ENCODE peak calls at places on chromosomes 11 and 22, in six cellular contexts. One of them, this sample, is unnamed.

GRCh38 chr11:126332221-126332711 is 23.2 kb upstream of the ST3GAL4 start:
- DNase-seq in naive thymus-derived CD4-positive, alpha-beta T cell: no peak
- DNase-seq in neural crest cell: no peak
- DNase-seq in T-helper 9 cell: no peak
- DNase-seq in stimulated activated CD8-positive, alpha-beta memory T cell treated with anti-CD3 and anti-CD28 coated beads, Interleukin-7, amount 100 ng/mL, for 4 hours: no peak
- DNase-seq in GM03348: peak; percentile 92
- DNase-seq in this sample: no peak

GRCh38 chr22:44192098-44192810 is 11.5 kb downstream of the PARVG start:
- DNase-seq in naive thymus-derived CD4-positive, alpha-beta T cell: peak; percentile 26
- DNase-seq in neural crest cell: peak; percentile 30
- DNase-seq in T-helper 9 cell: no peak
- DNase-seq in stimulated activated CD8-positive, alpha-beta memory T cell treated with anti-CD3 and anti-CD28 coated beads, Interleukin-7, amount 100 ng/mL, for 4 hours: no peak
- DNase-seq in GM03348: no peak
- DNase-seq in this sample: peak; percentile 50

GRCh38 chr11:69005183-69005630 is 7.8 kb downstream of the MRGPRF start:
- DNase-seq in naive thymus-derived CD4-positive, alpha-beta T cell: no peak
- DNase-seq in neural crest cell: no peak
- DNase-seq in T-helper 9 cell: no peak
- DNase-seq in stimulated activated CD8-positive, alpha-beta memory T cell treated with anti-CD3 and anti-CD28 coated beads, Interleukin-7, amount 100 ng/mL, for 4 hours: no peak
- DNase-seq in GM03348: no peak
- DNase-seq in this sample: no peak

GRCh38 chr11:34977039-34977906 is 60.9 kb downstream of the PDHX start:
- DNase-seq in naive thymus-derived CD4-positive, alpha-beta T cell: no peak
- DNase-seq in neural crest cell: no peak
- DNase-seq in T-helper 9 cell: no peak
- DNase-seq in stimulated activated CD8-positive, alpha-beta memory T cell treated with anti-CD3 and anti-CD28 coated beads, Interleukin-7, amount 100 ng/mL, for 4 hours: no peak
- DNase-seq in GM03348: peak; percentile 35
- DNase-seq in this sample: no peak

GRCh38 chr22:46639843-46640242 is 19.7 kb downstream of the GRAMD4 start:
- DNase-seq in naive thymus-derived CD4-positive, alpha-beta T cell: no peak
- DNase-seq in neural crest cell: no peak
- DNase-seq in T-helper 9 cell: no peak
- DNase-seq in stimulated activated CD8-positive, alpha-beta memory T cell treated with anti-CD3 and anti-CD28 coated beads, Interleukin-7, amount 100 ng/mL, for 4 hours: no peak
- DNase-seq in GM03348: no peak
- DNase-seq in this sample: no peak

GRCh38 chr22:19120829-19121630 is 1.2 kb downstream of the DGCR2 start:
- DNase-seq in naive thymus-derived CD4-positive, alpha-beta T cell: peak; percentile 24
- DNase-seq in neural crest cell: no peak
- DNase-seq in T-helper 9 cell: peak; percentile 15
- DNase-seq in stimulated activated CD8-positive, alpha-beta memory T cell treated with anti-CD3 and anti-CD28 coated beads, Interleukin-7, amount 100 ng/mL, for 4 hours: no peak
- DNase-seq in GM03348: peak; percentile 70
- DNase-seq in this sample: peak; percentile 46

GRCh38 chr22:22520020-22520656 is at the start of gene ZNF280A:
- DNase-seq in naive thymus-derived CD4-positive, alpha-beta T cell: no peak
- DNase-seq in neural crest cell: no peak
- DNase-seq in T-helper 9 cell: no peak
- DNase-seq in stimulated activated CD8-positive, alpha-beta memory T cell treated with anti-CD3 and anti-CD28 coated beads, Interleukin-7, amount 100 ng/mL, for 4 hours: no peak
- DNase-seq in GM03348: peak; percentile 13
- DNase-seq in this sample: peak; percentile 47

GRCh38 chr22:26906464-26906863 is 249.1 kb downstream of the MIAT start:
- DNase-seq in naive thymus-derived CD4-positive, alpha-beta T cell: no peak
- DNase-seq in neural crest cell: no peak
- DNase-seq in T-helper 9 cell: no peak
- DNase-seq in stimulated activated CD8-positive, alpha-beta memory T cell treated with anti-CD3 and anti-CD28 coated beads, Interleukin-7, amount 100 ng/mL, for 4 hours: no peak
- DNase-seq in GM03348: no peak
- DNase-seq in this sample: no peak

GRCh38 chr11:59394186-59394585 is 32.0 kb downstream of the OR5A2 start:
- DNase-seq in naive thymus-derived CD4-positive, alpha-beta T cell: no peak
- DNase-seq in neural crest cell: no peak
- DNase-seq in T-helper 9 cell: no peak
- DNase-seq in stimulated activated CD8-positive, alpha-beta memory T cell treated with anti-CD3 and anti-CD28 coated beads, Interleukin-7, amount 100 ng/mL, for 4 hours: no peak
- DNase-seq in GM03348: no peak
- DNase-seq in this sample: no peak